ENCODE peak calls at places on chromosomes 16 and 17, in seven cellular contexts. Z is activated naive CD8-positive, alpha-beta T cell treated with anti-CD3 and anti-CD28 coated beads, Interleukin-2, amount 50 U/mL, for 24 hours; E is T-helper 1 cell; J is A549; W is AG10803; Q is SHP77; X is naive B cell. C is an unnamed sample.

GRCh38 chr16:2154533-2155090 is 970 bp upstream of the TRAF7 start:
- DNase-seq in Z (peak; percentile 40), E (no peak), J (no peak), W (no peak), Q (no peak), X (no peak), C (no peak)

GRCh38 chr16:50137268-50137667 is 15.8 kb upstream of the TENT4B start:
- DNase-seq in Z (no peak), E (no peak), J (no peak), W (no peak), Q (no peak), X (no peak), C (no peak)

GRCh38 chr17:64148699-64149098 is 18.8 kb upstream of the ERN1 start:
- DNase-seq in Z (no peak), E (no peak), J (peak; percentile 44), W (peak; percentile 29), Q (no peak), X (no peak), C (no peak)

GRCh38 chr17:65857713-65858112 is 296.3 kb upstream of the AXIN2 start:
- DNase-seq in Z (no peak), E (no peak), J (no peak), W (peak; percentile 33), Q (no peak), X (no peak), C (no peak)

GRCh38 chr17:7479389-7480192 is at the start of gene ZBTB4:
- DNase-seq in Z (peak; percentile 65), E (peak; percentile 60), J (peak; percentile 69), W (peak; percentile 48), Q (peak; percentile 30), X (peak; percentile 66), C (peak; percentile 55)

GRCh38 chr17:42566873-42567573 is at the start of gene MLX:
- DNase-seq in Z (peak; percentile 95), E (peak; percentile 89), J (peak; percentile 94), W (peak; percentile 86), Q (peak; percentile 77), X (peak; percentile 86), C (peak; percentile 100)

GRCh38 chr17:42050360-42051012 is at the start of gene C17orf113:
- DNase-seq in Z (peak; percentile 49), E (peak; percentile 15), J (peak; percentile 61), W (peak; percentile 21), Q (no peak), X (peak; percentile 50), C (peak; percentile 55)

GRCh38 chr16:64964126-64964540 is 157.7 kb downstream of the CDH11 start:
- DNase-seq in Z (no peak), E (no peak), J (no peak), W (peak; percentile 44), Q (no peak), X (no peak), C (peak; percentile 4)

GRCh38 chr17:21003007-21003621 is 39.7 kb downstream of the USP22 start:
- DNase-seq in Z (no peak), E (no peak), J (no peak), W (no peak), Q (no peak), X (no peak), C (no peak)

GRCh38 chr16:260326-260725 is 15.4 kb downstream of the RGS11 start:
- DNase-seq in Z (no peak), E (no peak), J (no peak), W (no peak), Q (no peak), X (no peak), C (no peak)

GRCh38 chr17:18946536-18946935 is 5.4 kb upstream of the SLC5A10 start:
- DNase-seq in Z (no peak), E (no peak), J (no peak), W (no peak), Q (no peak), X (no peak), C (no peak)

GRCh38 chr17:17089796-17090641 is 47.8 kb downstream of the MPRIP start:
- DNase-seq in Z (no peak), E (no peak), J (no peak), W (no peak), Q (no peak), X (no peak), C (no peak)

GRCh38 chr17:17088511-17089205 is 46.4 kb downstream of the MPRIP start:
- DNase-seq in Z (no peak), E (no peak), J (no peak), W (no peak), Q (no peak), X (no peak), C (no peak)

GRCh38 chr16:20166531-20167235 is 93.0 kb upstream of the GPR139 start:
- DNase-seq in Z (no peak), E (no peak), J (no peak), W (no peak), Q (no peak), X (no peak), C (no peak)

GRCh38 chr16:46972971-46973456 is 460 bp downstream of the DNAJA2 start:
- DNase-seq in Z (peak; percentile 60), E (no peak), J (no peak), W (no peak), Q (no peak), X (peak; percentile 45), C (no peak)

GRCh38 chr16:31331141-31331764 is 23.7 kb upstream of the ITGAX start:
- DNase-seq in Z (no peak), E (no peak), J (no peak), W (no peak), Q (no peak), X (no peak), C (no peak)

GRCh38 chr17:15944720-15945492 is at the start of gene ADORA2B:
- DNase-seq in Z (peak; percentile 69), E (no peak), J (peak; percentile 75), W (peak; percentile 55), Q (no peak), X (no peak), C (peak; percentile 71)

GRCh38 chr17:30332057-30332542 is 1.8 kb downstream of the TMIGD1 start:
- DNase-seq in Z (peak; percentile 29), E (peak; percentile 37), J (peak; percentile 73), W (peak; percentile 17), Q (no peak), X (no peak), C (no peak)

GRCh38 chr16:68116256-68116853 is 31.2 kb downstream of the NFATC3 start:
- DNase-seq in Z (no peak), E (no peak), J (peak; percentile 61), W (peak; percentile 29), Q (no peak), X (no peak), C (peak; percentile 29)

GRCh38 chr17:82795615-82796014 is 43.8 kb downstream of the TBCD start:
- DNase-seq in Z (no peak), E (no peak), J (no peak), W (no peak), Q (no peak), X (no peak), C (no peak)

GRCh38 chr16:51376080-51376479 is 225.0 kb upstream of the SALL1 start:
- DNase-seq in Z (no peak), E (no peak), J (peak; percentile 8), W (no peak), Q (no peak), X (no peak), C (no peak)

GRCh38 chr16:56558024-56558747 is 6.7 kb upstream of the MT4 start:
- DNase-seq in Z (no peak), E (no peak), J (peak; percentile 26), W (peak; percentile 65), Q (no peak), X (no peak), C (peak; percentile 94)

GRCh38 chr17:61837175-61838051 is 25.9 kb downstream of the BRIP1 start:
- DNase-seq in Z (peak; percentile 48), E (peak; percentile 46), J (peak; percentile 80), W (peak; percentile 73), Q (peak; percentile 31), X (peak; percentile 45), C (peak; percentile 37)

GRCh38 chr17:77374170-77374936 is 233.6 kb downstream of the SEC14L1 start:
- DNase-seq in Z (peak; percentile 77), E (peak; percentile 65), J (no peak), W (peak; percentile 85), Q (no peak), X (peak; percentile 70), C (no peak)

GRCh38 chr17:43591750-43592562 is 45.8 kb upstream of the ETV4 start:
- DNase-seq in Z (no peak), E (no peak), J (no peak), W (peak; percentile 77), Q (no peak), X (no peak), C (peak; percentile 80)

GRCh38 chr17:55478971-55479370 is 32.3 kb downstream of the SMIM36 start:
- DNase-seq in Z (no peak), E (no peak), J (no peak), W (no peak), Q (no peak), X (no peak), C (no peak)